ENCODE peak calls at places on chromosomes 12 and 14, in five cellular contexts. B is astrocyte of the spinal cord, G is AG09309, M is upper lobe of right lung, S is RWPE1. X is an unnamed sample.

GRCh38 chr14:100893228-100893601 is 10.3 kb downstream of the RTL1 start:
- DNase-seq in B (no peak), G (no peak), M (peak; percentile 35), S (no peak), X (no peak)

GRCh38 chr12:124862768-124863408 is 776 bp downstream of the SCARB1 start:
- DNase-seq in B (no peak), G (no peak), M (no peak), S (peak; percentile 48), X (no peak)

GRCh38 chr14:94515426-94515825 is 6.2 kb upstream of the SERPINA12 start:
- DNase-seq in B (no peak), G (no peak), M (no peak), S (no peak), X (no peak)

GRCh38 chr14:32703246-32703645 is 235.4 kb upstream of the NPAS3 start:
- DNase-seq in B (peak; percentile 66), G (no peak), M (no peak), S (no peak), X (no peak)

GRCh38 chr14:78701246-78701645 is 531.1 kb downstream of the NRXN3 start:
- DNase-seq in B (peak; percentile 17), G (no peak), M (no peak), S (no peak), X (no peak)

GRCh38 chr12:14410841-14411569 is 45.5 kb downstream of the ATF7IP start:
- DNase-seq in B (no peak), G (no peak), M (no peak), S (no peak), X (no peak)

GRCh38 chr12:77049767-77050353 is 15.5 kb downstream of the E2F7 start:
- DNase-seq in B (peak; percentile 72), G (no peak), M (no peak), S (peak; percentile 65), X (peak; percentile 23)

GRCh38 chr14:29607129-29607528 is 320.5 kb downstream of the PRKD1 start:
- DNase-seq in B (no peak), G (no peak), M (no peak), S (no peak), X (no peak)

GRCh38 chr12:123139926-123140674 is 10.8 kb downstream of the PITPNM2 start:
- DNase-seq in B (peak; percentile 39), G (no peak), M (no peak), S (no peak), X (no peak)

GRCh38 chr12:57193706-57194245 is 22.8 kb upstream of the NXPH4 start:
- DNase-seq in B (no peak), G (no peak), M (no peak), S (no peak), X (no peak)

GRCh38 chr14:60640859-60641721 is 8.2 kb downstream of the SIX1 start:
- DNase-seq in B (no peak), G (no peak), M (no peak), S (no peak), X (no peak)

GRCh38 chr14:101918125-101918989 is 46.0 kb upstream of the DYNC1H1 start:
- DNase-seq in B (peak; percentile 3), G (no peak), M (no peak), S (no peak), X (no peak)
- TF ChIP-seq CTCF in B (no peak), G (no peak), M (no peak), S (no peak), X (no peak)

GRCh38 chr12:121955258-121956040 is 37.1 kb downstream of the CFAP251 start:
- DNase-seq in B (peak; percentile 24), G (no peak), M (no peak), S (no peak), X (no peak)

GRCh38 chr12:121953695-121954094 is 35.3 kb downstream of the CFAP251 start:
- DNase-seq in B (no peak), G (no peak), M (no peak), S (no peak), X (no peak)

GRCh38 chr12:121949643-121950397 is 31.4 kb downstream of the CFAP251 start:
- DNase-seq in B (peak; percentile 87), G (peak; percentile 63), M (no peak), S (peak; percentile 78), X (peak; percentile 42)

GRCh38 chr12:121956041-121956341 is 37.6 kb downstream of the CFAP251 start:
- DNase-seq in B (no peak), G (no peak), M (no peak), S (no peak), X (no peak)

DNA sequence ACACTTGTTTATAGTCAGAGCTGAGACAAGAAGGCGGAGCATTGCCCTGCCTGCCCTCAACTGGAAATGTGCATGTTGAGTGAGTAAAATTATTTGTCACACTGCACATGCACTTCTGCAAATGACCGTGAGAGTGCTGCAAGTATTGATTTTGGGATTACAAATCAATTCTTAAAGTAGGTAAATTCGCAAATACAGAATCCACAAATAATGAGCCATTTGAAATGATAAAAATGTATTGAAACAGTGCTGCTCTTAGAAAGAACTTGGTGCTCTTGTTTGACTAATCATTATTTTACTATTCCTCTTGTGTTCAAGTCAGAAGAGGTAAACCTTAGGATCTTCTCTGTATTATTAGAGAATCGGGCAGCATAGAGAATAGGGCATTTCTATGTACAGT is 34.9 kb downstream of the CFAP251 start:
- DNase-seq in B (no peak), G (no peak), M (no peak), S (no peak), X (no peak)
- TF ChIP-seq CTCF in B (no peak), G (no peak), M (no peak), S (no peak), X (no peak)

GRCh38 chr14:39182770-39183684 is 8.0 kb downstream of the PNN start:
- DNase-seq in B (no peak), G (no peak), M (no peak), S (no peak), X (no peak)

GRCh38 chr14:39181693-39182047 is 6.6 kb downstream of the PNN start:
- DNase-seq in B (no peak), G (no peak), M (no peak), S (no peak), X (no peak)

GRCh38 chr14:39185256-39186049 is 10.4 kb downstream of the PNN start:
- DNase-seq in B (no peak), G (no peak), M (no peak), S (no peak), X (no peak)

GRCh38 chr14:39184628-39185255 is 9.7 kb downstream of the PNN start:
- DNase-seq in B (no peak), G (no peak), M (no peak), S (no peak), X (no peak)

GRCh38 chr14:39186941-39187525 is 12.0 kb downstream of the PNN start:
- DNase-seq in B (no peak), G (no peak), M (no peak), S (no peak), X (no peak)
- TF ChIP-seq CTCF in B (no peak), G (no peak), M (no peak), S (no peak), X (no peak)

GRCh38 chr12:119649202-119649808 is 18.6 kb upstream of the PRKAB1 start:
- DNase-seq in B (peak; percentile 5), G (no peak), M (no peak), S (peak; percentile 26), X (no peak)
- TF ChIP-seq CTCF in B (peak; percentile 65), G (peak; percentile 68), M (peak; percentile 82), S (peak; percentile 71), X (peak; percentile 54)

DNA sequence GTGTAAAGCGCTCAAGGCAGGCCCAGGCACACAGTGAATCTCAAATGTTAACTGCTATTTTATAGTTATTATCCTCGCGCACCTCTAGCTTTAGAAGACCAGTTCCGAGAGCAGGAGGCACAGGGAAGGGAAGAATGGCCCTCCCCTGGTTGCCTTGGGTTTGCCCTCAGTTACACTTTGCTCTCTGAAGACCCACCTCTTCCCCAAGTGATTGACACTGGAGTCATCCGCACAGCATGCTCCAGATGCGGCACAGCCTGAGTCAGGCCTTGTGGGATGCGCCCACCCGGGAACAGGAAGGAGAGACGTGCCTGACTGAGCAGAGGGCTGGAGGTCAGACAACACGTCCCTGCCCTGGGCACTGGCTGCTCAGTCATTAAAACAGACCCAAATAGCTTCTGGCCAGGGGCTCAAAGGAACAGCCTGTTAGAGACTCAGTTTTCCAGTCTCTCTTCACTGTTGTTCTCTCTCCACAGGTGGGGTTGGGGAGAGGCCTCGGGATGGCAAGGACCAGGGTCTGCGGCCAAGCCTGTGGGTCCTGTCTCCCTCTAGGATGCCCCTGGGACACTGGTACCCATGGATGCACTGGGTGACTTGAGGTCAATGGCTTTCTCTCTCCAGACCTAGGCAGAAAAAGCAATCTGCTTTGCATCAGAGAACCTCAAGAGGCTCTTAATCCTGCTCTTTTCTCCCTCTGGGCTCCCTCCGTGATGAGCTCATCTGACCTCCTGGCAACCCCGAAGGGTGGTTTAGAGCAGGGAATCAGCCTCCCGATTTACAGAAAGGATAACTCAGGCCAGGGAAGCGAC is 13.6 kb upstream of the MLXIP start:
- DNase-seq in B (peak; percentile 82), G (peak; percentile 71), M (no peak), S (peak; percentile 42), X (no peak)
- TF ChIP-seq CTCF in B (no peak), G (no peak), M (no peak), S (no peak), X (no peak)

X was measured in AG09319.